ENCODE peak calls at places on chromosomes 11 and 22, in four cellular contexts. U is H1, D is HCT116, H is HepG2. O is an unnamed sample.

GRCh38 chr11:1705121-1706052 is 8.4 kb downstream of the KRTAP5-6 start:
- DNase-seq in U (no peak), D (no peak), H (no peak), O (no peak)

GRCh38 chr22:30821863-30822215 is 127.2 kb downstream of the OSBP2 start:
- DNase-seq in U (no peak), D (no peak), H (no peak), O (no peak)

GRCh38 chr22:47136050-47136449 is 373.6 kb downstream of the TBC1D22A start:
- DNase-seq in U (no peak), D (no peak), H (no peak), O (no peak)

GRCh38 chr11:92109476-92109875 is 115.1 kb upstream of the FAT3 start:
- DNase-seq in U (no peak), D (no peak), H (no peak), O (no peak)

GRCh38 chr22:31650391-31650790 is 11.6 kb downstream of the PISD start:
- DNase-seq in U (no peak), D (no peak), H (no peak), O (no peak)

GRCh38 chr22:44537016-44537936 is 39.2 kb upstream of the RTL6 start:
- DNase-seq in U (no peak), D (no peak), H (no peak), O (no peak)

GRCh38 chr11:58394195-58394594 is 12.5 kb downstream of the OR5B3 start:
- DNase-seq in U (no peak), D (no peak), H (peak; percentile 62), O (no peak)

GRCh38 chr11:46743693-46744339 is 24.8 kb downstream of the F2 start:
- DNase-seq in U (no peak), D (no peak), H (no peak), O (no peak)

GRCh38 chr22:21455334-21456089 is 11.7 kb upstream of the TMEM191C start:
- DNase-seq in U (peak; percentile 46), D (no peak), H (no peak), O (no peak)

GRCh38 chr11:19890308-19890707 is 177.7 kb downstream of the NAV2 start:
- DNase-seq in U (no peak), D (no peak), H (no peak), O (no peak)

GRCh38 chr11:76203937-76204336 is 2.4 kb downstream of the WNT11 start:
- DNase-seq in U (no peak), D (no peak), H (no peak), O (no peak)

GRCh38 chr11:65546217-65546958 is 11.8 kb downstream of the LTBP3 start:
- DNase-seq in U (peak; percentile 100), D (peak; percentile 50), H (peak; percentile 75), O (peak; percentile 98)

GRCh38 chr11:76496174-76496573 is 51.4 kb downstream of the EMSY start:
- DNase-seq in U (no peak), D (no peak), H (no peak), O (no peak)

GRCh38 chr11:1193326-1194230 is 29.3 kb upstream of the MUC5B start:
- DNase-seq in U (no peak), D (no peak), H (no peak), O (no peak)

GRCh38 chr11:47257518-47258316 is at the start of gene NR1H3:
- DNase-seq in U (peak; percentile 78), D (no peak), H (peak; percentile 77), O (peak; percentile 93)

GRCh38 chr11:843818-844692 is 1.4 kb downstream of the TSPAN4 start:
- DNase-seq in U (peak; percentile 86), D (no peak), H (peak; percentile 89), O (peak; percentile 68)

GRCh38 chr11:35554491-35555237 is 29.2 kb upstream of the PAMR1 start:
- DNase-seq in U (no peak), D (no peak), H (no peak), O (no peak)

GRCh38 chr11:7605544-7605943 is 67.8 kb downstream of the CYB5R2 start:
- DNase-seq in U (no peak), D (peak; percentile 47), H (peak; percentile 74), O (no peak)

GRCh38 chr11:61908730-61909622 is 8.4 kb downstream of the RAB3IL1 start:
- DNase-seq in U (no peak), D (no peak), H (no peak), O (peak; percentile 59)

GRCh38 chr11:32187106-32187505 is 96.2 kb downstream of the RCN1 start:
- DNase-seq in U (no peak), D (no peak), H (no peak), O (no peak)

GRCh38 chr22:46070215-46070721 is 80.1 kb upstream of the PPARA start:
- DNase-seq in U (peak; percentile 74), D (no peak), H (peak; percentile 10), O (no peak)

GRCh38 chr11:5007561-5007960 is 12.9 kb downstream of the OR51L1 start:
- DNase-seq in U (no peak), D (no peak), H (no peak), O (peak; percentile 18)

GRCh38 chr11:93729129-93729616 is 12.1 kb downstream of the TAF1D start:
- DNase-seq in U (no peak), D (no peak), H (no peak), O (no peak)

GRCh38 chr11:14645247-14645912 is 1.8 kb downstream of the PDE3B start:
- DNase-seq in U (no peak), D (no peak), H (peak; percentile 28), O (no peak)

GRCh38 chr11:47998733-47999359 is 18.5 kb downstream of the PTPRJ start:
- DNase-seq in U (no peak), D (no peak), H (peak; percentile 84), O (no peak)

GRCh38 chr11:6365659-6366058 is 24.6 kb upstream of the SMPD1 start:
- DNase-seq in U (no peak), D (no peak), H (peak; percentile 35), O (no peak)
- TF ChIP-seq FOSL1 in U (no peak), D (no peak), H (no peak), O (no peak)

DNA sequence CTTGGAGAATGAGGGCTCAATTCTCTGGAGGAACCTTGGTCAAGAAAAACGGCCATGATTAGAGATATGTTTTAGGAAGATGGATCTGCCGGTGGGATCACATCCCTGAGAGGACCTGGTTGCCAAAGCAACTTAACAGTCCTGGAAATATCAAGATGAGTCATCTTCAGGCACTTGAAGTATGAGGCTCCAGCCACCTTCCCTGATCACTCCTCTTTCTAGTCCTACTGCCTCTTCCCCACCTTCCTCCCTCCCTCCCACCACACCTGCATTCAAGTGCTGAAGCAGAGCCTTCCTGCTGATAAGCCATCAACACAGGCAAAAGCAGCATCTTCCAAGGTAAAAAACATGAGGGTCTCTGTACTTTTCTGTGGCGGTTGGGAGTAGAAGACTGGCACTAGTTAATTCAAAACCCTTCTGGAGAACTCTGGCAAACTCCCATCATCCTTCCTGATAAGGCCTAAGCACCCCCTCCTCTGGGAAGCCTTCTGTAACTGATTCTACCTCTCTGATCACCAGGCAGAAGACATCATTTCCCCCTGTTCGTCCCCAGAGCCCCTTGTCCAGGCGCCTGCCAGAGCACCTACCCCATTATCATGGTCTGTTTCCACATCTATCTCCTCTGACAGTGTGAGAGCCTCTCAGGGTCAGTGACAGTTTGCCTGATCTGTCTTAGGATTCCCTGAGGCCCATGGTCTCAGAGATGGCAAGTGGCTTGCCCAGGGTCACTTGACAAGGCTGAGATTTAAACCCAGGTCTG is 79.8 kb downstream of the CLPB start:
- DNase-seq in U (no peak), D (no peak), H (no peak), O (no peak)
- TF ChIP-seq FOSL1 in U (no peak), D (no peak), H (no peak), O (peak; percentile 20)

GRCh38 chr22:50674606-50675552 is 2.3 kb downstream of the SHANK3 start:
- DNase-seq in U (peak; percentile 90), D (peak; percentile 61), H (peak; percentile 32), O (peak; percentile 18)
- TF ChIP-seq FOSL1 in U (no peak), D (no peak), H (no peak), O (no peak)

GRCh38 chr22:39616051-39616450 is 45.5 kb downstream of the CACNA1I start:
- DNase-seq in U (no peak), D (no peak), H (no peak), O (no peak)
- TF ChIP-seq FOSL1 in U (no peak), D (no peak), H (no peak), O (no peak)

GRCh38 chr11:70423523-70424505 is 25.5 kb downstream of the CTTN start:
- DNase-seq in U (no peak), D (no peak), H (peak; percentile 50), O (peak; percentile 82)
- TF ChIP-seq FOSL1 in U (no peak), D (no peak), H (no peak), O (peak; percentile 94)

GRCh38 chr11:95699631-95700470 is 89.7 kb downstream of the FAM76B start:
- DNase-seq in U (no peak), D (no peak), H (no peak), O (no peak)
- TF ChIP-seq FOSL1 in U (no peak), D (no peak), H (no peak), O (peak; percentile 24)

DNA sequence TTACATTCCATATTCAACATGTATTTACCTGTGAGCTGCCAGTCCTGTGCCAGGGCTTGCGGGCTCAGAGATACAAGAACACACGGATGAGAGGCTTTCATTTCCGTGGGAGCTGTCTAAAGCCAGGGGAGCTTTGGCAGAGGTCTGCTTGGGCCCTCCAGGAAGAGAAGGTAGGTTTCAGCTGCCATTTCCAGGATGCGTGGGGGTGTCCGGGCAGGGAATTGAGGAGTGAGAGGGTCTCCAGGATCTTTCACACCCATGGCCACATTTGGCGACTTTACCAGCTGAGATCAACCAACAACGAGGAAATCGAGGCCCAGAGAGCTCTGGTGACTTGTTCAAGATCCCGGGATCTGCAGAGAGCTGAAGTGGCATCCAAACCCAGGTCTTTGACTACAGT is 119.6 kb downstream of the BUD13 start:
- DNase-seq in U (no peak), D (no peak), H (no peak), O (no peak)
- TF ChIP-seq FOSL1 in U (no peak), D (no peak), H (no peak), O (no peak)

GRCh38 chr11:116272181-116272789 is 500.5 kb downstream of the BUD13 start:
- DNase-seq in U (no peak), D (no peak), H (no peak), O (no peak)
- TF ChIP-seq FOSL1 in U (no peak), D (no peak), H (no peak), O (no peak)

O was measured in K562.